ENCODE peak calls at places on chromosomes 3 and 15, in six cellular contexts. One of them, this sample, is unnamed. For H3K4me1, the result is how much of the 10 kb centered on the place peaks cover.

GRCh38 chr15:98428253-98428989 is 219.9 kb upstream of the IGF1R start:
- DNase-seq in K562: peak
- DNase-seq in breast epithelium: peak
- DNase-seq in suprapubic skin: no peak
- DNase-seq in GM23338: peak
- DNase-seq in upper lobe of left lung: peak
- DNase-seq in this sample: no peak

GRCh38 chr3:150094150-150094932 is 123.6 kb upstream of the PFN2 start:
- DNase-seq in K562: no peak
- DNase-seq in suprapubic skin: no peak
- DNase-seq in breast epithelium: no peak
- DNase-seq in GM23338: peak
- DNase-seq in upper lobe of left lung: no peak
- DNase-seq in this sample: no peak

GRCh38 chr3:87595798-87596197 is 319.4 kb upstream of the POU1F1 start:
- DNase-seq in K562: no peak
- DNase-seq in breast epithelium: no peak
- DNase-seq in upper lobe of left lung: no peak
- DNase-seq in GM23338: no peak
- DNase-seq in suprapubic skin: no peak
- DNase-seq in this sample: no peak

GRCh38 chr3:138945646-138946553 is 1.0 kb downstream of the FOXL2 start:
- DNase-seq in GM23338: peak
- DNase-seq in K562: peak
- DNase-seq in upper lobe of left lung: peak
- DNase-seq in suprapubic skin: no peak
- DNase-seq in breast epithelium: no peak
- DNase-seq in this sample: no peak

GRCh38 chr3:61466357-61466756 is 95.0 kb upstream of the PTPRG start:
- DNase-seq in K562: no peak
- DNase-seq in upper lobe of left lung: no peak
- DNase-seq in suprapubic skin: no peak
- DNase-seq in breast epithelium: no peak
- DNase-seq in GM23338: no peak
- DNase-seq in this sample: no peak

GRCh38 chr3:70608434-70608833 is 296.0 kb upstream of the MDFIC2 start:
- DNase-seq in suprapubic skin: no peak
- DNase-seq in GM23338: no peak
- DNase-seq in breast epithelium: no peak
- DNase-seq in upper lobe of left lung: no peak
- DNase-seq in K562: no peak
- DNase-seq in this sample: no peak

GRCh38 chr15:62094398-62094797 is 27.6 kb downstream of the C2CD4A start:
- DNase-seq in K562: peak
- DNase-seq in upper lobe of left lung: no peak
- DNase-seq in breast epithelium: no peak
- DNase-seq in GM23338: no peak
- DNase-seq in suprapubic skin: no peak
- DNase-seq in this sample: peak

GRCh38 chr3:13235897-13236296 is 162.7 kb upstream of the IQSEC1 start:
- DNase-seq in GM23338: no peak
- DNase-seq in K562: no peak
- DNase-seq in breast epithelium: no peak
- DNase-seq in upper lobe of left lung: no peak
- DNase-seq in suprapubic skin: no peak
- DNase-seq in this sample: no peak

GRCh38 chr3:30162579-30162978 is 443.8 kb upstream of the TGFBR2 start:
- DNase-seq in GM23338: no peak
- DNase-seq in upper lobe of left lung: no peak
- DNase-seq in K562: no peak
- DNase-seq in suprapubic skin: no peak
- DNase-seq in breast epithelium: no peak
- DNase-seq in this sample: no peak

DNA sequence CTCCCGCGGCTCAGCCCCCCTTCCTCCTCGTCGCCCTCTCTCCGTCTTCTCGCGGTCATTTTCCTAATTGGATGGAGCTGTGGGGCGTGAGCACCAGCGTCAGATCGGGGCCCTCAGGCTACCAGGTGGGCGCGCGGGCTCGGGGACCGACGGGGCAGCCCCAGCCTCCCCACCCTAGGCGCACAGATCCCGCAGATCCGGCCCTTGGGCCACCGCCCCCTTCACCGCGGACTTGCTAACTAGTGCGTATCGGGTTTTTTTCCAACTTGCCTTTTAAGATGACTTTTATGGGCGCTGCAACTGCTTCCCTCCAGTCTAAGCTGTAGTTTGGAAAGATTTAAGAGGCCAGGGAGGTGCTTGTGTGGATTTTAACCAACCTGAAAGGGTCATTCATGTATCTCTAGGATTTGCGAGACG is 1.3 kb downstream of the ZNF710 start:
- DNase-seq in GM23338: peak
- DNase-seq in K562: peak
- DNase-seq in breast epithelium: no peak
- DNase-seq in upper lobe of left lung: peak
- DNase-seq in suprapubic skin: peak
- DNase-seq in this sample: no peak
- H3K4me1 ChIP-seq in GM23338: under half
- H3K4me1 ChIP-seq in K562: under half
- H3K4me1 ChIP-seq in breast epithelium: under half
- H3K4me1 ChIP-seq in upper lobe of left lung: half or more
- H3K4me1 ChIP-seq in suprapubic skin: half or more
- H3K4me1 ChIP-seq in this sample: half or more

GRCh38 chr15:39167114-39168058 is 413.5 kb upstream of the THBS1 start:
- DNase-seq in GM23338: no peak
- DNase-seq in upper lobe of left lung: no peak
- DNase-seq in K562: no peak
- DNase-seq in suprapubic skin: no peak
- DNase-seq in breast epithelium: no peak
- DNase-seq in this sample: no peak

GRCh38 chr15:39159833-39160232 is 421.0 kb upstream of the THBS1 start:
- DNase-seq in breast epithelium: no peak
- DNase-seq in GM23338: no peak
- DNase-seq in suprapubic skin: no peak
- DNase-seq in upper lobe of left lung: no peak
- DNase-seq in K562: no peak
- DNase-seq in this sample: no peak

DNA sequence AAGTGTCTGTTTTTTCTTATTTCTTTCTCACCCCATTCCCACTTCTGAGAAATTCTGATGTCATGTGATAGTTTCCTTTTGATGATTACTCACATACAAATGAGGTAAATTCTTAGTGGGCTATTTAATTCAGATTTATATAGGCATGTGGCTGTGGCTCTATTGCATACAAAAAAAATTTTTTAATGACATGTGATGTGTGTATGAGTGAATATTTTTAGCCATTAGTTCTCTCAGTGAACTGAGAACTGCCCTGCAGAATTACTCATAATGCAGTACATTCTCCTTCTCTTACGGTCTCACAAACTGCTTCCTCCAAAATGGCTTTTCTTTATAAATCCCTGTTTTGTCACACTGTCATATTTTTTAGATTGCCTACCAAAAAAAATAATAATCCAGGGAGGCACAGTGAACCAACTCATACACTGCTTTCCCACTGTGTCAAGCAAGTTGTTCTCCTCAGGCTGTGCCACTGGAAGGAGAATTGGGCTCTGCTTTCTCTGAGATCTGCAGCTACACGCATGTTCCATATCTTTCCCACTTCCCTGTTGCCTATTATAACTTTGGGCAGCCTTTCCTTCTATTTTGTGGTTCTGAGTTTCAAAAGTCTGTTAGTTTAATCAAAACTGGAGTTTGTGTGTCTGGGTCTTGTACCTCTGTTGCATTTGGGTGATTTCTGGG is 415.7 kb upstream of the THBS1 start:
- DNase-seq in upper lobe of left lung: no peak
- DNase-seq in GM23338: no peak
- DNase-seq in K562: no peak
- DNase-seq in suprapubic skin: no peak
- DNase-seq in breast epithelium: no peak
- DNase-seq in this sample: no peak
- TF ChIP-seq POLR2AphosphoS5 in upper lobe of left lung: no peak
- TF ChIP-seq POLR2AphosphoS5 in GM23338: no peak
- TF ChIP-seq POLR2AphosphoS5 in K562: no peak
- TF ChIP-seq POLR2AphosphoS5 in suprapubic skin: no peak
- TF ChIP-seq POLR2AphosphoS5 in breast epithelium: no peak
- TF ChIP-seq POLR2AphosphoS5 in this sample: no peak

GRCh38 chr3:69103123-69103522 is 18.4 kb downstream of the ARL6IP5 start:
- DNase-seq in breast epithelium: no peak
- DNase-seq in K562: no peak
- DNase-seq in upper lobe of left lung: no peak
- DNase-seq in GM23338: no peak
- DNase-seq in suprapubic skin: no peak
- DNase-seq in this sample: no peak
- H3K4me1 ChIP-seq in breast epithelium: under half
- H3K4me1 ChIP-seq in K562: under half
- H3K4me1 ChIP-seq in upper lobe of left lung: under half
- H3K4me1 ChIP-seq in GM23338: under half
- H3K4me1 ChIP-seq in suprapubic skin: under half
- H3K4me1 ChIP-seq in this sample: half or more

DNA sequence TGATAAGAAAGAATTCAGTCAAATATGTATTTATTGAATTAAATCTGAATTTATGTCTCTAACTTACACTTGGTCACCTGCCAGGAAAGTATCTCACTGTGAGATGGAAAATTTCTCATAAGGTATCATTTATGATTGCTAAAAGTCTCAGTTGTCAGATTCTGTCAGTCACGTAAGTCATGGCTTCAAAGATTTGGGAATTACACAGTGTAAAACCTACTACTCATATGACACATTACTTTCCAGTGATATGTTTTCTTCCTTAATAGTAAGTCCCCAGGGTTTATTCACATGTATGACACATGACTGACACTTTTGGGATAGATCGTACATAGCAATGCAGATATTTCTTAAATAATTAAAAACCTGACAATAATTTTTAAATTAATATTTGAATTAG is 792.2 kb downstream of the PLOD2 start:
- DNase-seq in GM23338: no peak
- DNase-seq in upper lobe of left lung: no peak
- DNase-seq in breast epithelium: no peak
- DNase-seq in K562: no peak
- DNase-seq in suprapubic skin: no peak
- DNase-seq in this sample: no peak
- TF ChIP-seq POLR2AphosphoS5 in GM23338: no peak
- TF ChIP-seq POLR2AphosphoS5 in upper lobe of left lung: no peak
- TF ChIP-seq POLR2AphosphoS5 in breast epithelium: no peak
- TF ChIP-seq POLR2AphosphoS5 in K562: no peak
- TF ChIP-seq POLR2AphosphoS5 in suprapubic skin: no peak
- TF ChIP-seq POLR2AphosphoS5 in this sample: no peak

GRCh38 chr3:50270841-50271240 is 1.9 kb downstream of the SEMA3B start:
- DNase-seq in GM23338: no peak
- DNase-seq in K562: no peak
- DNase-seq in upper lobe of left lung: no peak
- DNase-seq in suprapubic skin: no peak
- DNase-seq in breast epithelium: no peak
- DNase-seq in this sample: no peak
- H3K4me1 ChIP-seq in GM23338: under half
- H3K4me1 ChIP-seq in K562: half or more
- H3K4me1 ChIP-seq in upper lobe of left lung: half or more
- H3K4me1 ChIP-seq in suprapubic skin: half or more
- H3K4me1 ChIP-seq in breast epithelium: under half
- H3K4me1 ChIP-seq in this sample: half or more